ENCODE peak calls at places on chromosomes 7 and 10, in four cellular contexts. M, R, W and L are unnamed samples.

GRCh38 chr7:34091330-34091917 is 186.1 kb downstream of the BMPER start:
- DNase-seq in R (peak), M (peak), W (no peak), L (no peak)

GRCh38 chr10:12067336-12067735 is 1.4 kb upstream of the DHTKD1 start:
- DNase-seq in M (no peak), R (no peak), W (no peak), L (no peak)

GRCh38 chr10:87842776-87843497 is 20.4 kb downstream of the KLLN start:
- DNase-seq in R (no peak), W (no peak), M (no peak), L (no peak)

GRCh38 chr7:1234794-1235500 is 2.3 kb downstream of the UNCX start:
- DNase-seq in M (peak), W (no peak), R (peak), L (no peak)

GRCh38 chr7:55502988-55503514 is 69.3 kb downstream of the VOPP1 start:
- DNase-seq in M (no peak), W (no peak), R (no peak), L (no peak)

GRCh38 chr10:69290993-69291392 is 12.7 kb downstream of the HK1 start:
- DNase-seq in M (no peak), W (no peak), R (no peak), L (no peak)

GRCh38 chr10:132829403-132829802 is 43.5 kb upstream of the NKX6-2 start:
- DNase-seq in W (no peak), M (no peak), R (no peak), L (no peak)

GRCh38 chr10:11401314-11402222 is 209.9 kb downstream of the USP6NL start:
- DNase-seq in M (no peak), W (no peak), R (no peak), L (no peak)

GRCh38 chr7:23472046-23472445 is 1.8 kb upstream of the IGF2BP3 start:
- DNase-seq in W (no peak), R (peak), M (no peak), L (no peak)

GRCh38 chr7:157699357-157700013 is 362.7 kb downstream of the DNAJB6 start:
- DNase-seq in W (no peak), R (no peak), M (no peak), L (no peak)

GRCh38 chr10:7664707-7665106 is 2.1 kb downstream of the ITIH5 start:
- DNase-seq in M (no peak), R (no peak), W (no peak), L (no peak)

GRCh38 chr7:73850781-73851207 is 8.5 kb upstream of the METTL27 start:
- DNase-seq in W (peak), R (peak), M (peak), L (no peak)

GRCh38 chr10:86693721-86694369 is 25.5 kb downstream of the LDB3 start:
- DNase-seq in M (peak), W (peak), R (peak), L (peak)

GRCh38 chr10:36393800-36394199 is 731.6 kb upstream of the ANKRD30A start:
- DNase-seq in M (no peak), R (no peak), W (no peak), L (no peak)

GRCh38 chr7:73738220-73738611 is 386 bp downstream of the ABHD11 start:
- DNase-seq in W (peak), R (peak), M (peak), L (peak)

GRCh38 chr7:55245271-55245723 is 119.8 kb upstream of the LANCL2 start:
- DNase-seq in W (no peak), R (no peak), M (no peak), L (no peak)

GRCh38 chr7:79471283-79471682 is 17.8 kb upstream of the MAGI2 start:
- DNase-seq in W (no peak), R (no peak), M (no peak), L (no peak)

GRCh38 chr10:97138174-97138573 is 47.6 kb downstream of the SLIT1 start:
- DNase-seq in M (peak), W (peak), R (no peak), L (no peak)

GRCh38 chr7:92747041-92747835 is 89.1 kb downstream of the CDK6 start:
- DNase-seq in M (no peak), R (no peak), W (no peak), L (no peak)

GRCh38 chr10:123284022-123284421 is 129.8 kb downstream of the BUB3 start:
- DNase-seq in R (no peak), W (no peak), M (peak), L (no peak)

GRCh38 chr10:35691522-35692236 is 49.6 kb upstream of the FZD8 start:
- DNase-seq in M (peak), R (no peak), W (no peak), L (no peak)

GRCh38 chr7:42922017-42922753 is 9.8 kb downstream of the PSMA2 start:
- DNase-seq in W (no peak), M (no peak), R (no peak), L (no peak)

GRCh38 chr10:100755821-100756220 is 10.4 kb downstream of the PAX2 start:
- DNase-seq in W (no peak), M (no peak), R (no peak), L (no peak)

GRCh38 chr7:16652888-16653287 is 6.9 kb downstream of the BZW2 start:
- DNase-seq in M (no peak), R (no peak), W (no peak), L (no peak)

GRCh38 chr7:43785425-43785824 is 26.9 kb downstream of the BLVRA start:
- DNase-seq in R (no peak), W (no peak), M (no peak), L (no peak)

GRCh38 chr10:124688889-124689670 is 55.1 kb downstream of the FAM53B start:
- DNase-seq in R (no peak), M (peak), W (no peak), L (peak)

GRCh38 chr7:118045629-118046028 is 138.3 kb upstream of the LSM8 start:
- DNase-seq in W (no peak), M (peak), R (no peak), L (no peak)

GRCh38 chr10:102935510-102935909 is 17.4 kb downstream of the CNNM2 start:
- DNase-seq in R (no peak), W (no peak), M (no peak), L (no peak)